ENCODE peak calls at places on chromosome 20, in six cellular contexts. A is HepG2, J is GM12891, B is K562, V is H1, E is GM12878. N is an unnamed sample.

GRCh38 chr20:46894971-46895905 is 595 bp downstream of the EYA2 start:
- DNase-seq in E (no peak), J (no peak), B (no peak), V (peak), A (no peak), N (peak)

GRCh38 chr20:60948230-60948629 is 303.8 kb upstream of the CDH4 start:
- DNase-seq in J (no peak), A (no peak), V (no peak), B (no peak), E (no peak), N (no peak)

GRCh38 chr20:15446373-15446772 is 1109.0 kb upstream of the FLRT3 start:
- DNase-seq in E (no peak), A (no peak), V (no peak), B (no peak), J (no peak), N (no peak)

GRCh38 chr20:46119028-46119546 is 973 bp downstream of the CD40 start:
- DNase-seq in E (peak), J (no peak), A (no peak), B (peak), V (no peak), N (peak)

GRCh38 chr20:43558412-43559146 is at the start of gene SGK2:
- DNase-seq in B (peak), A (peak), J (no peak), V (no peak), E (no peak), N (no peak)

GRCh38 chr20:47735412-47736400 is 49.6 kb downstream of the SULF2 start:
- DNase-seq in A (peak), B (no peak), J (no peak), E (no peak), V (no peak), N (no peak)

GRCh38 chr20:14580426-14581074 is 243.1 kb upstream of the FLRT3 start:
- DNase-seq in V (no peak), B (no peak), E (no peak), J (no peak), A (no peak), N (no peak)

GRCh38 chr20:48703511-48704219 is 124.1 kb downstream of the PREX1 start:
- DNase-seq in E (no peak), J (no peak), A (no peak), V (no peak), B (no peak), N (no peak)

GRCh38 chr20:4913147-4913546 is 88.2 kb downstream of the SLC23A2 start:
- DNase-seq in A (no peak), V (no peak), E (no peak), J (no peak), B (no peak), N (no peak)

GRCh38 chr20:4090756-4091331 is 75.5 kb upstream of the RNF24 start:
- DNase-seq in B (peak), E (no peak), J (no peak), V (peak), A (peak), N (no peak)

GRCh38 chr20:19633985-19634384 is 124.1 kb upstream of the RIN2 start:
- DNase-seq in B (no peak), A (no peak), J (no peak), V (no peak), E (no peak), N (no peak)

GRCh38 chr20:9103955-9104354 is 35.1 kb downstream of the PLCB4 start:
- DNase-seq in V (no peak), A (no peak), E (no peak), J (no peak), B (no peak), N (no peak)

GRCh38 chr20:53914861-53915458 is 155.4 kb downstream of the BCAS1 start:
- DNase-seq in E (no peak), V (no peak), J (no peak), B (no peak), A (no peak), N (no peak)

GRCh38 chr20:53829086-53829703 is 235.6 kb upstream of the ZNF217 start:
- DNase-seq in E (no peak), A (no peak), J (no peak), V (no peak), B (peak), N (no peak)

GRCh38 chr20:64101731-64102621 is 5.4 kb downstream of the NPBWR2 start:
- DNase-seq in B (peak), V (peak), E (no peak), A (no peak), J (peak), N (peak)

GRCh38 chr20:39777610-39778009 is 815.5 kb downstream of the DHX35 start:
- DNase-seq in E (no peak), V (no peak), B (no peak), A (no peak), J (no peak), N (no peak)

GRCh38 chr20:9332783-9333482 is 181.5 kb upstream of the LAMP5 start:
- DNase-seq in A (no peak), V (no peak), B (no peak), J (no peak), E (no peak), N (no peak)

GRCh38 chr20:45994761-45995160 is 13.9 kb upstream of the MMP9 start:
- DNase-seq in A (no peak), E (no peak), B (no peak), J (no peak), V (no peak), N (no peak)

GRCh38 chr20:44662256-44662655 is 10.8 kb upstream of the ADA start:
- DNase-seq in J (no peak), V (no peak), E (no peak), A (no peak), B (no peak), N (no peak)

GRCh38 chr20:8213831-8214587 is 81.9 kb downstream of the PLCB1 start:
- DNase-seq in V (no peak), J (no peak), B (no peak), E (peak), A (no peak), N (no peak)

GRCh38 chr20:19406371-19406770 is 193.9 kb downstream of the SLC24A3 start:
- DNase-seq in A (no peak), V (no peak), B (no peak), J (no peak), E (no peak), N (no peak)

GRCh38 chr20:45011108-45011526 is 44.8 kb downstream of the STK4 start:
- DNase-seq in B (peak), V (peak), J (no peak), E (no peak), A (peak), N (no peak)

GRCh38 chr20:10571313-10571815 is 102.4 kb downstream of the JAG1 start:
- DNase-seq in B (no peak), V (no peak), J (no peak), A (no peak), E (no peak), N (no peak)

GRCh38 chr20:37342231-37343177 is 3.4 kb upstream of the SRC start:
- DNase-seq in B (no peak), V (no peak), A (peak), E (no peak), J (no peak), N (no peak)

GRCh38 chr20:43514062-43514971 is 6.8 kb downstream of the L3MBTL1 start:
- DNase-seq in V (peak), B (peak), J (peak), E (peak), A (peak), N (peak)

GRCh38 chr20:16096756-16097326 is 476.4 kb downstream of the KIF16B start:
- DNase-seq in V (no peak), A (no peak), J (no peak), E (no peak), B (no peak), N (no peak)

GRCh38 chr20:8414611-8415274 is 282.7 kb downstream of the PLCB1 start:
- DNase-seq in A (peak), B (no peak), J (no peak), E (peak), V (no peak), N (no peak)

GRCh38 chr20:57559286-57559627 is 1.7 kb upstream of the PCK1 start:
- DNase-seq in E (no peak), V (no peak), B (no peak), A (no peak), J (no peak), N (no peak)

GRCh38 chr20:19540401-19540800 is 217.7 kb upstream of the RIN2 start:
- DNase-seq in E (no peak), B (no peak), A (no peak), V (no peak), J (no peak), N (no peak)

GRCh38 chr20:4667371-4667773 is 54.3 kb upstream of the PRND start:
- DNase-seq in B (no peak), V (no peak), A (no peak), E (no peak), J (no peak), N (no peak)

GRCh38 chr20:59042151-59042795 is at the start of gene PRELID3B:
- DNase-seq in A (peak), E (no peak), J (no peak), B (peak), V (no peak), N (no peak)
- TF ChIP-seq POLR2A in A (no peak), E (peak), J (peak), B (peak), V (no peak), N (peak)

GRCh38 chr20:51713213-51713598 is 55.0 kb downstream of the ATP9A start:
- DNase-seq in A (no peak), V (no peak), J (no peak), B (no peak), E (no peak), N (no peak)
- TF ChIP-seq POLR2AphosphoS5 in A (no peak), V (no peak), J (no peak), B (no peak), E (no peak), N (no peak)

DNA sequence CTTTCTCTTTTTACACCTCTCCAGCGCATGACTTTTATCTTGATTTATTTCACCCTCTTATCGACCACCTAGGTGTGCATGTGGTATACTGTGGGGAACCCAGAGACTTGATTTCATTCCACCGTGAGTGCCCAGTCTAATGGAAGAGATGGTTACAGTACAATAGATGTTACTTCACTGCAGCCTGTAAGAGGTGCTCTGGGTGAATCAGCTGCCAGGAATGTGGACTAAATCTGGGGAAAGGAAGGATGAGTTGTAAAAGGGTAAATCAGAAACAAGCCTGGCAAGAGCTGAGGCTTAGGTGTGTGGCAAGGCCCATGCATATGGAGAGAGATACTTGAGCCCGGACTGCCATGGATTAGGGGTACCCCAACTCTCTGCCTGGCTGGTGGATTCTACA is 7.4 kb downstream of the STK35 start:
- DNase-seq in V (no peak), J (no peak), E (no peak), A (peak), B (no peak), N (no peak)
- TF ChIP-seq TAF1 in V (no peak), J (no peak), E (no peak), A (no peak), B (no peak), N (no peak)

GRCh38 chr20:36050436-36051317 is 82.3 kb downstream of the CNBD2 start:
- DNase-seq in B (peak), A (peak), E (peak), V (peak), J (peak), N (peak)
- TF ChIP-seq POLR2A in B (peak), A (peak), E (peak), V (peak), J (peak), N (peak)

GRCh38 chr20:62369508-62370114 is 2.5 kb upstream of the LAMA5 start:
- DNase-seq in J (no peak), E (no peak), B (no peak), A (no peak), V (no peak), N (no peak)

GRCh38 chr20:62367483-62368302 is 581 bp upstream of the LAMA5 start:
- DNase-seq in E (no peak), J (no peak), B (no peak), A (peak), V (peak), N (no peak)

GRCh38 chr20:62370115-62370806 is 3.1 kb upstream of the LAMA5 start:
- DNase-seq in V (no peak), J (no peak), B (peak), E (no peak), A (no peak), N (no peak)

GRCh38 chr20:62368303-62368628 is 1.2 kb upstream of the LAMA5 start:
- DNase-seq in E (no peak), A (no peak), V (no peak), J (no peak), B (no peak), N (no peak)

GRCh38 chr20:62368629-62369507 is 1.8 kb upstream of the LAMA5 start:
- DNase-seq in J (no peak), E (no peak), A (peak), V (peak), B (peak), N (no peak)
- TF ChIP-seq POLR2AphosphoS5 in J (no peak), E (no peak), A (peak), V (no peak), B (no peak), N (no peak)

GRCh38 chr20:62875419-62876355 is 14.1 kb upstream of the TCFL5 start:
- DNase-seq in A (peak), B (peak), V (no peak), E (no peak), J (no peak), N (no peak)
- TF ChIP-seq TAF1 in A (peak), B (no peak), V (no peak), E (no peak), J (no peak), N (no peak)

GRCh38 chr20:50192364-50193168 is 1.9 kb downstream of the CEBPB start:
- DNase-seq in B (peak), E (peak), V (peak), A (peak), J (peak), N (peak)

GRCh38 chr20:50193169-50193850 is 2.7 kb downstream of the CEBPB start:
- DNase-seq in B (peak), J (no peak), V (no peak), A (no peak), E (no peak), N (no peak)

GRCh38 chr20:50195524-50196120 is 5.0 kb downstream of the CEBPB start:
- DNase-seq in A (no peak), J (no peak), E (no peak), B (no peak), V (no peak), N (no peak)

GRCh38 chr20:50194831-50195523 is 4.3 kb downstream of the CEBPB start:
- DNase-seq in B (no peak), V (no peak), J (no peak), E (no peak), A (no peak), N (no peak)

DNA sequence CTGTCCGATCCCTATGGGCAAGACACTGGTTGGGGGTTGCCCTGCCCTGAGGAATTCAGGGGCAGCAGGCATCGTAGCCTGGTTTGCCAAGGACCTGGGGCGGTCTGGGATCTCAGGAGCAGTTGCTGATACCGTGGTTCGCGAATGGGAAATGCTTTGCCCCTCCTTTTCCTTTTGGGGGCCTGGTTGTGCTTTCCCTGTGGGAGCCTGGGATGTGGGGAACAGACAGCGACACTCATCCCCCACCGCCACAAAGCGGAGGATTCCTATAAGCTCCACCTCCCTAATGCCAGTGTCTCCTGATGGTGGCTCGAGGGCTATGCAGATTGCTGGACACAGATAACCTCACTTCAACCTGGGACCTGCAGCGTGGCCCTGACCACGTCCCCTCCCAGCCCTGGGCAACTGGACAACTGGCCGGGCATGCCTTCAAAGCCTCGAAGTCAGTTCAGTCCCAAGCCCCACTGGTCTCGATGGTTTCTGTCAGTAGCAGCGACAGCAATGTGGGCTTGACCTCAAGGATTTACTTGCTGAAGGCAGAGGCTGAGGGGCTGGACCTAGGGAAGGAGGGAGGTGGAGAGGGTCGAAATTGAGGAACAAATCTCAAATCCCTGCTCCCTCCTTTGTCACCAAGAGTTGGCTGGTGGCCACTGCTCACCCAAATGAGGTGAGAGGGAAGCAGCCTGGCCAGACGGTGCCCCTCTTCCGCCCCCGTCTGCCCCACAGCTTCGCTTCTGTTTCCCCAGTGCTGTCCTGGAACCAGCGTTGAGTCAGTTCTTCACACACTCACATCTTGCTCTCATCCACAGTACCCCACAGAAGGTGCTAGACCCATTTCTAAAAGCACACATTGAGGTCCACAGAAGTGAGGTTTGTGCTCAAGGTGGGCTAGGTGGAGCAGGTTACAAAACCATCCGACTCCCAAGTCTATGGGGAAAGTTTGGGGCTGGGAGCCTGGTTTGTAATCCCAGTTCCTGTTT is 3.5 kb downstream of the CEBPB start:
- DNase-seq in A (no peak), E (no peak), V (no peak), B (no peak), J (no peak), N (no peak)
- TF ChIP-seq POLR2A in A (peak), E (peak), V (no peak), B (no peak), J (no peak), N (no peak)

DNA sequence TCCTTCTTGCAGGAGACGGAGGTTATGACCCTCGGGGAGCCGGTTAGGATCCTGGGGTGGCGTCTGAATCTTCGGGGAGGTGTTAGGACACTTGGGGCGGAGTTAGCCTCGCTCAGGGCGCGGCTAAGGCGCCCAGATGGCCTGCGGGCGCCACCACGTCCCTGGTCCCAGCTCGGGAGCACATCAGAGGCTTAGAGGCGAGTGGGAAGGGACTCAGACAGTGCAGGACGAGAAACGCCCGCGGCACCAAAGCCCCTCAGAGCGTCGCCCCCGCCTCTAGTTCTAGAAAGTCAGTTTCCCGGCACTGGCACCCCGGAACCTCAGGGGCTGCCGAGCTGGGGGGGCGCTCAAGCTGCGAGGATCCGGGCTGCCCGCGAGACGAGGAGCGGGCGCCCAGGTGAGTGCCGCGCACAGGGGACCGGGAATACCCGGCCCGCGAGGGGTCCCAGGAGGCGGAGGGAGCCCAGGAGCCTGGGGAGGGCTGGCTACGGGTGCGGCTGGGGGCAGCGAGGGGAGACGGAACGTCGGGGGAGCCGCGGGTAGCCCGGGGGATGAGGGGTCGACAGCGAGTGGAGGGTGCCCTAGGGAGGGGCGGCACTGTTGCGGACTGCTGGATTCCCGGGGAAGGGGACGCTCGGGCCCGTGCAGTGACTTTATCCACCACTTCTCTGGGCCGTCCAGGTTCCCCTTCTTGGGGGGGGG is at the start of gene HCK:
- DNase-seq in J (peak), V (peak), B (no peak), A (no peak), E (no peak), N (peak)
- TF ChIP-seq POLR2AphosphoS5 in J (no peak), V (no peak), B (no peak), A (no peak), E (peak), N (no peak)

GRCh38 chr20:62980970-62981369 is 25.8 kb downstream of the BHLHE23 start:
- DNase-seq in A (no peak), B (no peak), V (no peak), E (no peak), J (peak), N (no peak)
- TF ChIP-seq TAF1 in A (no peak), B (no peak), V (no peak), E (no peak), J (no peak), N (no peak)

N was measured in GM12892.